ENCODE peak calls at places on chromosomes 1 and 21, in eight cellular contexts. N is AG09309; L is cardiac muscle cell; K is BJ; Z is tibial artery; R is hepatocyte; Y is CD8-positive, alpha-beta T cell; Q is astrocyte of the spinal cord. T is an unnamed sample.

GRCh38 chr1:154962238-154962678 is 676 bp upstream of the PYGO2 start:
- DNase-seq in N (no peak), L (peak), K (no peak), Z (no peak), R (no peak), Y (no peak), Q (peak), T (peak)

GRCh38 chr21:45080639-45081414 is 6.4 kb downstream of the ADARB1 start:
- DNase-seq in N (no peak), L (no peak), K (no peak), Z (no peak), R (peak), Y (peak), Q (peak), T (peak)

GRCh38 chr1:29233693-29234092 is 2.6 kb upstream of the PTPRU start:
- DNase-seq in N (no peak), L (no peak), K (no peak), Z (no peak), R (no peak), Y (no peak), Q (no peak), T (no peak)

GRCh38 chr1:33640114-33640660 is 167.7 kb downstream of the ZSCAN20 start:
- DNase-seq in N (no peak), L (no peak), K (no peak), Z (no peak), R (no peak), Y (peak), Q (no peak), T (no peak)

GRCh38 chr21:42220138-42220701 is 1.3 kb downstream of the ABCG1 start:
- DNase-seq in N (no peak), L (peak), K (no peak), Z (peak), R (peak), Y (peak), Q (peak), T (peak)

GRCh38 chr1:1146596-1146995 is 27.1 kb upstream of the TTLL10 start:
- DNase-seq in N (no peak), L (no peak), K (no peak), Z (no peak), R (no peak), Y (no peak), Q (no peak), T (no peak)

GRCh38 chr1:220137006-220137794 is 43.3 kb downstream of the IARS2 start:
- DNase-seq in N (no peak), L (no peak), K (no peak), Z (no peak), R (no peak), Y (no peak), Q (peak), T (no peak)

GRCh38 chr1:244429818-244430217 is 21.9 kb downstream of the ADSS2 start:
- DNase-seq in N (no peak), L (no peak), K (no peak), Z (no peak), R (no peak), Y (no peak), Q (no peak), T (no peak)

GRCh38 chr21:38223893-38224540 is 32.8 kb upstream of the KCNJ15 start:
- DNase-seq in N (no peak), L (no peak), K (no peak), Z (no peak), R (no peak), Y (no peak), Q (peak), T (peak)

GRCh38 chr1:150528196-150528595 is 12.6 kb downstream of the FALEC start:
- DNase-seq in N (no peak), L (no peak), K (no peak), Z (no peak), R (no peak), Y (no peak), Q (peak), T (peak)

GRCh38 chr21:34992736-34993135 is 56.4 kb downstream of the RUNX1 start:
- DNase-seq in N (peak), L (no peak), K (no peak), Z (peak), R (no peak), Y (no peak), Q (peak), T (no peak)

GRCh38 chr1:67646145-67647035 is 38.6 kb upstream of the GADD45A start:
- DNase-seq in N (peak), L (peak), K (peak), Z (peak), R (peak), Y (no peak), Q (peak), T (no peak)

GRCh38 chr1:220528049-220528678 is at the start of gene MARK1:
- DNase-seq in N (no peak), L (peak), K (peak), Z (peak), R (peak), Y (no peak), Q (no peak), T (peak)

GRCh38 chr1:245345191-245345884 is 190.6 kb downstream of the KIF26B start:
- DNase-seq in N (no peak), L (no peak), K (no peak), Z (peak), R (peak), Y (no peak), Q (no peak), T (no peak)

GRCh38 chr1:6869002-6869380 is 83.7 kb downstream of the CAMTA1 start:
- DNase-seq in N (no peak), L (no peak), K (no peak), Z (no peak), R (no peak), Y (no peak), Q (no peak), T (no peak)

GRCh38 chr1:119617751-119618691 is 30.0 kb downstream of the ZNF697 start:
- DNase-seq in N (no peak), L (peak), K (no peak), Z (no peak), R (no peak), Y (no peak), Q (peak), T (no peak)

GRCh38 chr1:27428316-27429028 is 36.0 kb downstream of the GPR3 start:
- DNase-seq in N (no peak), L (peak), K (no peak), Z (peak), R (peak), Y (no peak), Q (no peak), T (no peak)

GRCh38 chr1:81801834-81802531 is 1.2 kb downstream of the ADGRL2 start:
- DNase-seq in N (no peak), L (peak), K (no peak), Z (peak), R (peak), Y (no peak), Q (peak), T (peak)

GRCh38 chr1:50427086-50427817 is 4.0 kb upstream of the DMRTA2 start:
- DNase-seq in N (no peak), L (no peak), K (no peak), Z (no peak), R (no peak), Y (no peak), Q (no peak), T (no peak)

GRCh38 chr1:234978397-234979291 is 150.0 kb downstream of the TOMM20 start:
- DNase-seq in N (no peak), L (no peak), K (no peak), Z (peak), R (peak), Y (no peak), Q (peak), T (peak)

GRCh38 chr1:117895482-117896114 is 33.8 kb downstream of the GDAP2 start:
- DNase-seq in N (peak), L (peak), K (peak), Z (peak), R (peak), Y (peak), Q (peak), T (peak)

GRCh38 chr21:42609806-42610205 is 43.6 kb upstream of the PDE9A start:
- DNase-seq in N (no peak), L (no peak), K (no peak), Z (no peak), R (no peak), Y (no peak), Q (no peak), T (no peak)

GRCh38 chr1:112263464-112263863 is 132.6 kb upstream of the CTTNBP2NL start:
- DNase-seq in N (peak), L (no peak), K (peak), Z (no peak), R (peak), Y (no peak), Q (peak), T (peak)

GRCh38 chr21:44082648-44083436 is 24.4 kb upstream of the PWP2 start:
- DNase-seq in N (no peak), L (no peak), K (no peak), Z (no peak), R (peak), Y (no peak), Q (no peak), T (no peak)

GRCh38 chr1:206967096-206967851 is 3.0 kb downstream of the FCAMR start:
- DNase-seq in N (no peak), L (no peak), K (no peak), Z (no peak), R (no peak), Y (no peak), Q (peak), T (no peak)

GRCh38 chr1:31727849-31728248 is 24.0 kb upstream of the COL16A1 start:
- DNase-seq in N (no peak), L (no peak), K (no peak), Z (no peak), R (no peak), Y (no peak), Q (no peak), T (no peak)

GRCh38 chr1:80218112-80218511 is 1211.6 kb upstream of the ADGRL4 start:
- DNase-seq in N (no peak), L (peak), K (no peak), Z (no peak), R (peak), Y (no peak), Q (peak), T (peak)

GRCh38 chr1:208950206-208950605 is 633.3 kb upstream of the CAMK1G start:
- DNase-seq in N (peak), L (no peak), K (peak), Z (no peak), R (no peak), Y (no peak), Q (no peak), T (no peak)

GRCh38 chr1:8122160-8122476 is 96.0 kb upstream of the ERRFI1 start:
- DNase-seq in N (no peak), L (no peak), K (no peak), Z (peak), R (peak), Y (no peak), Q (peak), T (peak)

GRCh38 chr1:102942324-102942723 is 166.0 kb downstream of the COL11A1 start:
- DNase-seq in N (no peak), L (no peak), K (no peak), Z (no peak), R (no peak), Y (no peak), Q (peak), T (no peak)

GRCh38 chr1:205066221-205066818 is 17.9 kb downstream of the TMEM81 start:
- DNase-seq in N (no peak), L (no peak), K (no peak), Z (peak), R (no peak), Y (no peak), Q (no peak), T (no peak)

GRCh38 chr1:43538143-43538487 is 7.4 kb downstream of the PTPRF start:
- DNase-seq in N (no peak), L (no peak), K (no peak), Z (no peak), R (no peak), Y (no peak), Q (no peak), T (no peak)

GRCh38 chr1:227428803-227429202 is 110.5 kb upstream of the CDC42BPA start:
- DNase-seq in N (no peak), L (no peak), K (no peak), Z (no peak), R (peak), Y (no peak), Q (peak), T (no peak)

GRCh38 chr1:107649023-107649422 is 316.0 kb downstream of the VAV3 start:
- DNase-seq in N (no peak), L (no peak), K (no peak), Z (no peak), R (peak), Y (no peak), Q (no peak), T (peak)

GRCh38 chr1:203663820-203664219 is 37.2 kb downstream of the ATP2B4 start:
- DNase-seq in N (no peak), L (no peak), K (no peak), Z (no peak), R (no peak), Y (no peak), Q (peak), T (no peak)

GRCh38 chr1:45679123-45679522 is 7.2 kb downstream of the GPBP1L1 start:
- DNase-seq in N (no peak), L (no peak), K (no peak), Z (no peak), R (no peak), Y (no peak), Q (no peak), T (peak)

GRCh38 chr21:39961251-39961650 is 94.0 kb downstream of the PCP4 start:
- DNase-seq in N (no peak), L (no peak), K (no peak), Z (no peak), R (no peak), Y (no peak), Q (peak), T (no peak)

GRCh38 chr1:201590474-201590873 is 51.5 kb downstream of the NAV1 start:
- DNase-seq in N (no peak), L (no peak), K (no peak), Z (peak), R (no peak), Y (no peak), Q (no peak), T (no peak)

GRCh38 chr1:98322966-98323365 is 338.6 kb upstream of the SNX7 start:
- DNase-seq in N (no peak), L (no peak), K (no peak), Z (no peak), R (no peak), Y (no peak), Q (peak), T (peak)

GRCh38 chr1:98323906-98324358 is 337.6 kb upstream of the SNX7 start:
- DNase-seq in N (peak), L (no peak), K (peak), Z (peak), R (peak), Y (peak), Q (peak), T (peak)

GRCh38 chr1:98323396-98323795 is 338.1 kb upstream of the SNX7 start:
- DNase-seq in N (peak), L (no peak), K (peak), Z (no peak), R (no peak), Y (no peak), Q (no peak), T (peak)

GRCh38 chr1:98327151-98327918 is 334.2 kb upstream of the SNX7 start:
- DNase-seq in N (peak), L (no peak), K (peak), Z (no peak), R (no peak), Y (no peak), Q (peak), T (peak)

GRCh38 chr1:98325646-98326441 is 335.7 kb upstream of the SNX7 start:
- DNase-seq in N (peak), L (no peak), K (peak), Z (peak), R (peak), Y (no peak), Q (peak), T (peak)
- TF ChIP-seq CTCF in N (no peak), L (no peak), K (no peak), Z (no peak), R (no peak), Y (no peak), Q (no peak), T (no peak)

DNA sequence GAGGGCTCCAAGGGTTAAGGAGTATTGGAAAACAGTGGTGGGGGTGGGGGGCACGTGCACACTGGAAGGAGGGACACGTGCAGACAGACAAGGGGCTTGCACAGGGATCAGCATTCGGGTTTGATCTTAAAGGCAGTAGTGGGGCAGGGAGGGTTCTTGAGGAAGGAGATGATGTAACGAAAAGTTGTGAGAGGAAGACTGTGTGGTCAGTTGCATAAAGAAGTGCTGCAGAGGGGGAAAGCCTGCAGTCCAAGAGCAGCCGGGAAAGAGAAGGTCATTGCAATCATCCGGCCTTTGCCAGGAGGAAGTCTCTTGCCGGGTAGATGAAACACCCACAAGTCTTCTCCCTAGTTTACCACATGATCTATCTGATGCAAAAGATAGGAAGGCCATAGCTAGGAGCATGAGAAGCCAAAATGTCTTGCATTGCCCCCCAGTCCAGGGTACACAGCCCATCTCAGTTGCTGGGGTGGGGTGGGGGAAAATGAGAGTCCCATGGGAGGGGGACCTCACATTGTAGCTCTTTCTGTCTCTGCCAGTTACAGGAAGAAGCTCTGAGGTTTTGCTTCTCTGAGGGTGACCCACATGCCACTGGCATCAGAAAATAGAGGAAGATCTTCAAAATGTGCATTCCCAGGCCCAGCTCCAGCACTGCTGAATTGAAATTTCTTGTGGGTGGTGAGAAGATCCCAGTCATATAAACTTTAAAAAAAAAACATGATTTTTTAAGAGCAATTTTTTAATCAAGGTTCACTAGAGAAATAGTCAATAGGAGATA is 202.5 kb upstream of the RAB4A start:
- DNase-seq in N (no peak), L (no peak), K (no peak), Z (peak), R (no peak), Y (no peak), Q (no peak), T (no peak)
- H3K4me3 ChIP-seq in N (no peak), L (no peak), K (no peak), Z (no peak), R (no peak), Y (no peak), Q (no peak), T (no peak)

GRCh38 chr1:84653130-84653680 is 37.1 kb downstream of the SSX2IP start:
- DNase-seq in N (no peak), L (no peak), K (no peak), Z (no peak), R (no peak), Y (no peak), Q (peak), T (peak)
- TF ChIP-seq CTCF in N (peak), L (no peak), K (no peak), Z (no peak), R (no peak), Y (no peak), Q (no peak), T (no peak)

DNA sequence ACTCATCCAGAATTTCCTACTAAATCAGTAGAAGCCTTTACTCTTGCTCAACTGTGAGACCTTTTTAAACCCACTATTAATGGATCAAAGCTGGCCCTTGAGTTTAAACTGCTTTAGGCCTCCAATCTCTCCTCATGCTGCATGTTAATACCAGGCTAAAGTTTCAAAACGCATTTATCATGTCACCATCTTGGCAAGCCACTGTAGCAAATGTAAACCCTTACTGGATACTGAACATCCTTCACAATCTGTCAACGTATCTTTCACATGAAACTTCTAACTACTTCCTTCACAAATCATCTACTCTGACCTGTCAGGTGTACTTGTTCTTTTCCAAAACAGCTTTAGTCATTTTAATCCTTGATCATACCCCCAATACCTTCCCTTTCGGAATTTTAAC is 3.0 kb downstream of the PAXBP1 start:
- DNase-seq in N (no peak), L (no peak), K (no peak), Z (no peak), R (no peak), Y (no peak), Q (no peak), T (no peak)
- H3K4me3 ChIP-seq in N (no peak), L (no peak), K (no peak), Z (no peak), R (no peak), Y (no peak), Q (no peak), T (no peak)

GRCh38 chr1:54697896-54698295 is 17.8 kb upstream of the TTC4 start:
- DNase-seq in N (no peak), L (no peak), K (no peak), Z (peak), R (no peak), Y (no peak), Q (no peak), T (no peak)

GRCh38 chr1:54698346-54698745 is 17.3 kb upstream of the TTC4 start:
- DNase-seq in N (no peak), L (no peak), K (no peak), Z (peak), R (no peak), Y (no peak), Q (no peak), T (no peak)

GRCh38 chr1:54701996-54702395 is 13.7 kb upstream of the TTC4 start:
- DNase-seq in N (no peak), L (no peak), K (no peak), Z (no peak), R (no peak), Y (no peak), Q (no peak), T (no peak)

GRCh38 chr1:54701066-54701465 is 14.6 kb upstream of the TTC4 start:
- DNase-seq in N (no peak), L (no peak), K (no peak), Z (no peak), R (no peak), Y (no peak), Q (no peak), T (no peak)

DNA sequence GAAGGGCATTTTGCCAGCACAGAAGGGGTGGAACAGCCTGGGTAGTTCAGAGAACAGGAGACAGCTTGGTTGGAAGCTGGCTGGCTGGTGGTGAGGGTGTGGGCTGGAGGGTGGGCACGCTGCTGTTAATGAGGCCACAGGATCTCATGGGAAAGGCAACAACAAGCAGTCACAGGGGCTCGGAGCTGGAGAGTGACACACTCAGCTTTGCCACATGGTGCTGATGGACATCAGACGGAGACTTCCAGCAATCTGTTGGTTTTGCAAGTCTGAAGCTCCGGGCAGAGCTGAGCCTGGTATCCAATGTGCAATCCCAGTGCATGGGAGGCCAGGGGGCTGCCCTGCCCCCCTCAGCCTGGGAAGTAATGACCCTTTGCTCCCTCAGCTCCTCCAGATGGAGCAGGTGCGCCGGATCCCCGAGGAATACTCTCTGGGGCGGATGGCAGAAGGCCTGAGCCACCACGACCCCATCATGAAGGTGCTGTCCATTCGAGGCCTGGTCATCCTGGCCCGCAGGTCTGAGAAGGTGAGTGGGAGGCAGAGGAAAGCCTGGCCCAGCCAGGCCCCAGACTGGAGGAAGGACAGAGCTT is 15.6 kb upstream of the TTC4 start:
- DNase-seq in N (no peak), L (no peak), K (no peak), Z (no peak), R (no peak), Y (no peak), Q (no peak), T (no peak)
- TF ChIP-seq CTCF in N (no peak), L (no peak), K (no peak), Z (no peak), R (no peak), Y (no peak), Q (no peak), T (no peak)

DNA sequence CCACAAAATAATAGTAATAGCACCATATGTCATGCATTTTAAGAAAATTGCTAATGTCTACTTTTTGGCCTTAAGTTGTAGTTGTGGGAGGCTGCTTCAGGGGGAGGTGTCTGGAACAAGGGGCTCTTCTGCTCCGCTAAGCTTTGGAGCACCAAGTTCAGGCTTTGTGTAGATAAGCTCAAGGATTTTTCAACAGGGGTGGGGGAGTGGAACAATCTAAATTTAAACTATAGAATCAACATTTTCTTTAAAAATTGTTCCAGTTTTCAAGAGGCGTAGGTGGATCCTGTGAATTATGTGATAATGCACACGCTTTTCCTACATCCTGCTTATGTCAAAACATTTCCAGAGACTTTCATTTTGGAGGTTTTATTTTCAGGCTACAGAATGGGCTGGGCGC is 9.8 kb downstream of the ATP1A1 start:
- DNase-seq in N (no peak), L (peak), K (no peak), Z (no peak), R (no peak), Y (no peak), Q (no peak), T (no peak)
- H3K4me3 ChIP-seq in N (no peak), L (peak), K (no peak), Z (no peak), R (no peak), Y (no peak), Q (no peak), T (no peak)